ENCODE peak calls at places on chromosome 22, in four cellular contexts. P is A549, Q is GM12891, Z is HCT116. R is an unnamed sample.

GRCh38 chr22:33401291-33401690 is 343.1 kb upstream of the SYN3 start:
- DNase-seq in Q (no peak), Z (no peak), P (no peak), R (peak; percentile 24)

GRCh38 chr22:48627203-48627602 is 1200.5 kb downstream of the BRD1 start:
- DNase-seq in P (no peak), Z (no peak), Q (no peak), R (no peak)

GRCh38 chr22:48753752-48754517 is 1073.7 kb downstream of the BRD1 start:
- DNase-seq in Q (no peak), P (no peak), Z (no peak), R (no peak)

GRCh38 chr22:47144791-47145425 is 382.5 kb downstream of the TBC1D22A start:
- DNase-seq in Q (no peak), Z (no peak), P (no peak), R (no peak)

GRCh38 chr22:38262051-38262795 is 10.6 kb downstream of the TMEM184B start:
- DNase-seq in Z (no peak), Q (no peak), P (no peak), R (peak; percentile 22)

GRCh38 chr22:27775698-27776409 is 25.7 kb downstream of the MN1 start:
- DNase-seq in Q (no peak), P (no peak), Z (no peak), R (no peak)

GRCh38 chr22:49322861-49323622 is 504.6 kb downstream of the BRD1 start:
- DNase-seq in Q (no peak), Z (no peak), P (no peak), R (no peak)

GRCh38 chr22:27223317-27224177 is 566.2 kb downstream of the MIAT start:
- DNase-seq in Z (no peak), Q (no peak), P (no peak), R (no peak)

GRCh38 chr22:27881404-27881803 is 37.7 kb downstream of the PITPNB start:
- DNase-seq in Z (no peak), P (no peak), Q (no peak), R (no peak)

GRCh38 chr22:34344702-34345101 is 424.4 kb upstream of the LARGE1 start:
- DNase-seq in Q (no peak), Z (no peak), P (no peak), R (no peak)

GRCh38 chr22:20554824-20555223 is 47.4 kb downstream of the MED15 start:
- DNase-seq in P (no peak), Q (no peak), Z (no peak), R (no peak)

GRCh38 chr22:28882878-28883656 is at the start of gene ZNRF3:
- DNase-seq in Q (peak; percentile 79), P (peak; percentile 65), Z (peak; percentile 83), R (peak; percentile 72)

GRCh38 chr22:38034278-38034882 is 22.8 kb upstream of the PICK1 start:
- DNase-seq in Q (no peak), P (peak; percentile 85), Z (peak; percentile 68), R (peak; percentile 95)

GRCh38 chr22:17842386-17842785 is 68.1 kb upstream of the BID start:
- DNase-seq in P (no peak), Q (peak; percentile 66), Z (no peak), R (no peak)

GRCh38 chr22:50584106-50585096 is 1.8 kb upstream of the CHKB start:
- DNase-seq in Q (no peak), Z (no peak), P (no peak), R (no peak)

GRCh38 chr22:26740253-26740652 is 82.9 kb downstream of the MIAT start:
- DNase-seq in Q (no peak), Z (no peak), P (no peak), R (no peak)

GRCh38 chr22:28425211-28425610 is 254.4 kb downstream of the TTC28 start:
- DNase-seq in Q (no peak), P (no peak), Z (no peak), R (no peak)

GRCh38 chr22:17314472-17314871 is 54.8 kb upstream of the CECR2 start:
- DNase-seq in P (no peak), Q (no peak), Z (no peak), R (no peak)

GRCh38 chr22:29265929-29266328 is 1.9 kb downstream of the RHBDD3 start:
- DNase-seq in Q (no peak), P (no peak), Z (no peak), R (no peak)

GRCh38 chr22:19799322-19800190 is 39.0 kb downstream of the TBX1 start:
- DNase-seq in Z (no peak), Q (no peak), P (no peak), R (peak; percentile 75)

GRCh38 chr22:50027639-50028537 is 15.3 kb upstream of the IL17REL start:
- DNase-seq in Q (no peak), P (peak; percentile 37), Z (no peak), R (no peak)

GRCh38 chr22:29225422-29226090 is 19.9 kb downstream of the EMID1 start:
- DNase-seq in P (no peak), Z (no peak), Q (peak; percentile 18), R (peak; percentile 35)

GRCh38 chr22:41092847-41093371 is 517 bp downstream of the EP300 start:
- DNase-seq in Q (no peak), P (peak; percentile 22), Z (no peak), R (peak; percentile 30)

GRCh38 chr22:26170112-26170492 is 840 bp downstream of the SEZ6L start:
- DNase-seq in Z (no peak), Q (no peak), P (no peak), R (no peak)

GRCh38 chr22:31138126-31138525 is 2.2 kb downstream of the PLA2G3 start:
- DNase-seq in Q (no peak), Z (no peak), P (no peak), R (no peak)

GRCh38 chr22:42863349-42863911 is 6.4 kb upstream of the ARFGAP3 start:
- DNase-seq in Q (no peak), Z (peak; percentile 43), P (no peak), R (no peak)

GRCh38 chr22:50306753-50307749 is at the start of gene PLXNB2:
- DNase-seq in Z (peak; percentile 56), Q (peak; percentile 84), P (peak; percentile 40), R (no peak)

GRCh38 chr22:27513021-27513420 is 288.5 kb downstream of the MN1 start:
- DNase-seq in P (no peak), Z (no peak), Q (no peak), R (no peak)

GRCh38 chr22:37626144-37626543 is 13.3 kb upstream of the SH3BP1 start:
- DNase-seq in Q (no peak), Z (no peak), P (no peak), R (no peak)

GRCh38 chr22:26143801-26144325 is 25.4 kb upstream of the SEZ6L start:
- DNase-seq in Z (no peak), P (no peak), Q (no peak), R (no peak)

GRCh38 chr22:27461470-27461869 is 340.1 kb downstream of the MN1 start:
- DNase-seq in P (peak; percentile 40), Q (no peak), Z (no peak), R (peak; percentile 58)

GRCh38 chr22:43440556-43440955 is 28.7 kb downstream of the MPPED1 start:
- DNase-seq in Z (no peak), Q (no peak), P (no peak), R (no peak)

GRCh38 chr22:30250713-30251267 is 4.2 kb upstream of the LIF start:
- DNase-seq in Z (no peak), Q (no peak), P (peak; percentile 54), R (peak; percentile 84)

GRCh38 chr22:23126165-23127054 is 15.4 kb downstream of the RSPH14 start:
- DNase-seq in Q (no peak), P (no peak), Z (no peak), R (no peak)

GRCh38 chr22:18076060-18076497 is 1.7 kb upstream of the PEX26 start:
- DNase-seq in Z (peak; percentile 75), Q (no peak), P (peak; percentile 48), R (no peak)

GRCh38 chr22:47547881-47548630 is 785.6 kb downstream of the TBC1D22A start:
- DNase-seq in Q (no peak), P (no peak), Z (no peak), R (no peak)

GRCh38 chr22:47107431-47107830 is 345.0 kb downstream of the TBC1D22A start:
- DNase-seq in Q (no peak), Z (peak; percentile 51), P (no peak), R (peak; percentile 32)

GRCh38 chr22:36303874-36304273 is 50.9 kb downstream of the APOL1 start:
- DNase-seq in P (no peak), Q (no peak), Z (no peak), R (no peak)
- TF ChIP-seq POLR2A in P (no peak), Q (no peak), Z (no peak), R (no peak)

GRCh38 chr22:24564376-24565058 is 8.7 kb downstream of the SNRPD3 start:
- DNase-seq in Z (no peak), Q (no peak), P (no peak), R (no peak)
- TF ChIP-seq POLR2A in Z (no peak), Q (no peak), P (no peak), R (no peak)

DNA sequence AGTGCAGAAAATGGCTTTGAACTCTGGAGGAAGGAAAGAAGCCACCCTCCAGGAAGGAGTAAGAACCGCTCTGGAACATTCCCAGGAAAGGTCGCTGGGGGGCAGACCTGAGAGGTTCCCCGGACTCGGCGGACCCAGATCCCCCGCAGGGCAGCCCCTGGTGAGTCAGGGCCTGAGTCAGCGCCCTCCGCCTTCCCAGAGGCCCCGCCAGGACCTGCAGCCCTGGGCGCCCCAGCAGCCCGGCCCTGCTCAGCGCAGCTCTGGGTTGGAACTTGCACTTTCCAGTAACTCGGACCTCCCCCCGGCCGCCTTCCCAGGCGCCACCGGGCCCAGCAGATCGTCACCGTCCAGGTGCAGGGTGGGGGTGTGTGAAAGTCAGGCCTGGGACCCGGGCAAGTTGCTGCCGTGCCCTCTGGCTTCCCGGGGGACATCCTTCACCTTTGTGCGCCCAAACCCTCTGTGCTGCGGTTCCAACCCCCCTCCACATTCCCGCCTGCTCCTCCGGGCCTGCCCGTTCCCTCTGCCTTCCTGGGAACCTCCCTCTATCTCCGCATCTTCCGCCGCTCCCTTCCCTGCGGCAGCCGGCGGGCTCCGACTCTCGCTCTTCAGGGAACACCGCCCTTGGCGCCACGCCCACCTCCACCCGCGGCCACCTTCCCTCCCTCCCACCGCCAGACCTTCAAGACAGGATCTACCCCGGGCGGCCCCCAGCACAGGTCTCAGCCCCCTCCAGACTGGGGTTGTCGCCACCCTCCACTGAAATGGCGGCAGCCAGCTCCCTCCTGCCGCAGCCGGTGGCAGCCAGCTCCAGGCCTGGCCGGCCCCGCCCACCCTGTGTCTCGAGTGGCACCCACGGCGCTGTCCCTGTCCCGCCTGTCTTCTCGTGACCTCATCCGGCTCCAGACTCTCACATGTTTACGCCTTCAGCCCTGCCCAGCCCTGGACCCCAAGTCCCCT is 36.8 kb upstream of the WNT7B start:
- DNase-seq in P (peak; percentile 75), Q (peak; percentile 93), Z (peak; percentile 89), R (peak; percentile 79)
- TF ChIP-seq POLR2A in P (peak; percentile 45), Q (no peak), Z (peak; percentile 55), R (peak; percentile 34)

GRCh38 chr22:21992593-21993237 is 10.1 kb upstream of the TOP3B start:
- DNase-seq in Q (no peak), Z (no peak), P (no peak), R (no peak)

GRCh38 chr22:21998595-21999247 is 16.1 kb upstream of the TOP3B start:
- DNase-seq in Q (no peak), Z (no peak), P (no peak), R (no peak)

GRCh38 chr22:21994881-21995444 is 12.4 kb upstream of the TOP3B start:
- DNase-seq in Z (no peak), P (no peak), Q (no peak), R (no peak)

GRCh38 chr22:21995660-21996059 is 13.1 kb upstream of the TOP3B start:
- DNase-seq in Z (no peak), Q (no peak), P (no peak), R (no peak)

DNA sequence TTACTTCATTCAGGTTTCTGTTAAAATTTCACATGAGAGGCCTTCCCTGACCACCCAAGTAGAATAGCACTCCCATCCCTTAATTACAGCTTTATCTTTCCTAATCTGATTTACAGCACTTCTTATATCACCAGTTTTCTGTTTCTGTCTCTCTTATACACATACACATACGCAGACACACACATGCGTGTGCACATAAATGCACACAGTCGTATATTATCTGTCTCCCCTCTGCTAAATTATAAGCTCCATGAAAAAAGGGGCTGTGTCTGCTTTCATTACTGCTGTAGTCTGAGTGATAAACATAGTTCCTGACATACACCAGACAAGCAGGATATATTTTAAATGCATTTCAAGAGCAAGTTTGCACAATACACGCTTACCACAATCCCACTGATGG is 13.6 kb upstream of the TOP3B start:
- DNase-seq in Z (no peak), P (no peak), Q (no peak), R (no peak)
- TF ChIP-seq POLR2A in Z (no peak), P (no peak), Q (no peak), R (no peak)

R was measured in H54.